ENCODE peak calls at places on chromosomes 7 and 10, in five cellular contexts. G is tibial artery, E is IMR-90, W is SJCRH30, Y is A549. Q is an unnamed sample. For H3K4me1, the result is how much of the 10 kb centered on the place peaks cover.

GRCh38 chr7:26949319-26949718 is 84.9 kb upstream of the SKAP2 start:
- DNase-seq in G (no peak), E (no peak), W (no peak), Y (no peak), Q (peak)

GRCh38 chr10:129888784-129889616 is 75.1 kb downstream of the EBF3 start:
- DNase-seq in G (no peak), E (peak), W (peak), Y (peak), Q (peak)

GRCh38 chr10:127899766-127900382 is 7.0 kb upstream of the PTPRE start:
- DNase-seq in G (no peak), E (no peak), W (no peak), Y (no peak), Q (no peak)

GRCh38 chr7:27170936-27171635 is 3.0 kb downstream of the HOXA10 start:
- DNase-seq in G (peak), E (no peak), W (no peak), Y (no peak), Q (no peak)

GRCh38 chr10:99631496-99631895 is 11.3 kb upstream of the SLC25A28 start:
- DNase-seq in G (no peak), E (peak), W (no peak), Y (no peak), Q (no peak)

GRCh38 chr10:88544140-88544870 is 38.8 kb downstream of the RNLS start:
- DNase-seq in G (no peak), E (no peak), W (no peak), Y (no peak), Q (no peak)

GRCh38 chr7:134468475-134468874 is 9.6 kb upstream of the AKR1B1 start:
- DNase-seq in G (no peak), E (no peak), W (no peak), Y (no peak), Q (no peak)

GRCh38 chr7:140540142-140540777 is 61.0 kb upstream of the MKRN1 start:
- DNase-seq in G (no peak), E (no peak), W (no peak), Y (no peak), Q (no peak)

GRCh38 chr7:122402235-122402634 is 97.7 kb upstream of the FEZF1 start:
- DNase-seq in G (no peak), E (no peak), W (no peak), Y (no peak), Q (no peak)

GRCh38 chr7:3232228-3232627 is 68.8 kb upstream of the SDK1 start:
- DNase-seq in G (peak), E (no peak), W (no peak), Y (no peak), Q (no peak)

GRCh38 chr7:80313716-80314115 is 179.1 kb downstream of the GNAI1 start:
- DNase-seq in G (no peak), E (no peak), W (no peak), Y (no peak), Q (no peak)

GRCh38 chr7:35477609-35478008 is 217.3 kb downstream of the HERPUD2 start:
- DNase-seq in G (no peak), E (no peak), W (no peak), Y (no peak), Q (no peak)

GRCh38 chr10:68125770-68126169 is 16.5 kb downstream of the MYPN start:
- DNase-seq in G (no peak), E (no peak), W (no peak), Y (no peak), Q (peak)

GRCh38 chr10:68124718-68125117 is 15.4 kb downstream of the MYPN start:
- DNase-seq in G (no peak), E (no peak), W (no peak), Y (no peak), Q (no peak)

GRCh38 chr10:68121862-68122261 is 12.6 kb downstream of the MYPN start:
- DNase-seq in G (peak), E (no peak), W (peak), Y (no peak), Q (no peak)

GRCh38 chr10:68118657-68119056 is 9.4 kb downstream of the MYPN start:
- DNase-seq in G (no peak), E (no peak), W (no peak), Y (no peak), Q (no peak)

DNA sequence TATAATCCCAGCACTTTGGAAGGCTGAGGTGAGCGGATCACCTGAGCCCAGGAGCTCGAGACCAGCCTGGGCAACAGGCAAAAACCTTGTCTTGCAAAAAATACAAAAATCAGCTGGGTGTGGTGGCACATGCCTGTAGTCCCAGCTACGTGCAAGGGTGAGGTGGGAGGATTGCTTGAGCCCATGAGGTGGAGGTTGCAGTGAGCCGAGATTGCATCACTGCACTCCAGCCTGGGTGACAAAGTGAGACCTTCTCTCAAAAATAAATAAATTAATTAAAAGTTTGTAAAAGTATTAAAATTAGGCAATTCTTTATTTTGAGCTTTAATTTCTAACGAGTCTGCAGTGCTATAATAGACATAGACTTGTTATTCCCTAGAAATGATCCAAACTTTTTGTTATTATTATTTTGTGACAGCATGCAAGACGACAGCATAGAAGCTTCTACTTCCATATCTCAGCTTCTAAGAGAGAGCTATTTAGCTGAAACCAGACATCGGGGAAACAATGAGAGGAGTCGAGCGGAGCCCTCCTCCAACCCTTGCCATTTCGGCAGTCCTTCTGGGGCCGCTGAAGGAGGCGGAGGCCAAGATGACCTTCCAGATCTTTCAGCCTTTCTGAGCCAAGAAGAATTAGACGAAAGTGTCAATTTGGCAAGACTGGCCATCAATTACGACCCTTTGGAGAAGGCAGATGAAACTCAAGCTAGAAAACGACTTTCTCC is 11.9 kb downstream of the MYPN start:
- DNase-seq in G (no peak), E (no peak), W (peak), Y (no peak), Q (no peak)
- H3K4me1 ChIP-seq in G (under half), E (under half), W (under half), Y (under half), Q (under half)

DNA sequence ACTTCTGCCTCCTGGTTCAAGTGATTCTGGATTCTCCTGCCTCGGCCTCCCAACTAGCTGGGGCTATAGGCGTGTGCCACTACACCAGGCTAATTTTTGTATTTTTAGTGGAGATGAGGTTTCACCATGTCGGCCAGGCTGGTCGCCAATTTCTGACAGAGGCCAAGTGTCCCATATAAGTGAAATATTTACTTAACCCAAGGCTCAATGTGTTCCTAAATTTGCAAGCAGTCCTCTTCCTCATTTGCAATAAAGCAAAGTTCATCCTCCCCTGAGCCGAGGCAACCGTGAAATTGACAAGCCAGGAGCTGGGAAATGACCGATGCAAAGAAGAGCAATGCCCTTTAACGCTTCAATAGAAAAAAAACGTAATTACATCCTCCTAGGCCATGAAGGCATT is 347.7 kb downstream of the FRMD4A start:
- DNase-seq in G (peak), E (no peak), W (peak), Y (no peak), Q (no peak)
- H3K4me1 ChIP-seq in G (under half), E (under half), W (under half), Y (under half), Q (under half)

GRCh38 chr10:31101123-31101522 is 69.5 kb upstream of the ZNF438 start:
- DNase-seq in G (no peak), E (peak), W (no peak), Y (peak), Q (no peak)

GRCh38 chr10:31100662-31101061 is 69.0 kb upstream of the ZNF438 start:
- DNase-seq in G (no peak), E (no peak), W (no peak), Y (no peak), Q (no peak)

GRCh38 chr10:31099101-31099500 is 67.4 kb upstream of the ZNF438 start:
- DNase-seq in G (no peak), E (peak), W (peak), Y (no peak), Q (no peak)

GRCh38 chr10:31100176-31100575 is 68.5 kb upstream of the ZNF438 start:
- DNase-seq in G (no peak), E (no peak), W (no peak), Y (no peak), Q (no peak)

DNA sequence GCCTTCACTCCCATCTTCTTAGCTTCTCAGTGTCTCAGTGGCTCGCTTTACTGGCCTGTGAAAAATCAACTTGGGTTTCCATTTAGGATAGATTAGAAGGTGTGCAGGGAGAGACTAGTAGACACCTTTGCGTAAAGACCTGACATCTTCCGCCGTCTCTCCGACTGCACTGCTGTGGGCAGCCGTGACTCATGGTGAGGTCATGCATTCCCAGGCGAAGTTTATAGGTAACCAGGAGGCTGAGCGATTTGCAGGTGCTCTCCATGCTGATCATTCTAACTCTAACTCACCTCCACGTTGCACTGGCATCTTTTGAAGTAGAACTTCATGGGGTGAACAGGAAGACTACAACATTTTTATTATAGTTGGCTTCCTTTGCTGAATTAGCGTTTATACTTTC is 68.0 kb upstream of the ZNF438 start:
- DNase-seq in G (no peak), E (peak), W (no peak), Y (peak), Q (no peak)
- H3K4me1 ChIP-seq in G (under half), E (under half), W (under half), Y (under half), Q (under half)

DNA sequence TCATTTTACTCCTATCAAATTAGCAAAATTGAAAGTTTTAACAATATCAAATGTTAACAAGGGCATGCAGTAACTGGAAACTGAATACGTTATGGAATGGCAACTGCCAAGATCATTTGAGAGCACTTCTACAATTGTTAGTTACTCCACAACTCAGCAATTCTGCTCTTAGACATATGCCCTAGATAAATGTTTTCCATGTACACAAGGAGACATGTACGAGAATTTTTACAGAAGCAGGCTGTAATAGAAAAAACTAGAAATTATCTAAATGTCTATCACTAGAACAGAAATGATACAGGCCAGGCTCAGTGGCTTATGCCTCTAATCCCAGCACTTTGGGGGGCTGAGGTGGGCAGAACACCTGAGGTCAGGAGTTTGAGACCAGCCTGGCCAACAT is 7.0 kb downstream of the PSAP start:
- DNase-seq in G (no peak), E (no peak), W (no peak), Y (no peak), Q (no peak)
- H3K4me1 ChIP-seq in G (under half), E (under half), W (under half), Y (half or more), Q (under half)